ENCODE peak calls at places on chromosomes 1 and 21, in four cellular contexts. V is left lung, I is H9, E is brain microvascular endothelial cell. X is an unnamed sample.

GRCh38 chr1:22280526-22280925 is 137.6 kb upstream of the WNT4 start:
- DNase-seq in V (no peak), E (no peak), I (no peak), X (no peak)

GRCh38 chr1:206569548-206569947 is 42.7 kb downstream of the EIF2D start:
- DNase-seq in V (no peak), E (no peak), I (no peak), X (no peak)

GRCh38 chr21:45618287-45618686 is 25.2 kb upstream of the PCBP3 start:
- DNase-seq in I (peak; percentile 16), E (peak; percentile 53), V (peak; percentile 78), X (no peak)

GRCh38 chr1:111978695-111979094 is 10.8 kb downstream of the KCND3 start:
- DNase-seq in V (no peak), I (no peak), E (no peak), X (no peak)

GRCh38 chr1:67952071-67952470 is 98.4 kb downstream of the DIRAS3 start:
- DNase-seq in E (peak; percentile 75), V (no peak), I (no peak), X (no peak)

GRCh38 chr1:27074175-27074780 is 61.6 kb upstream of the TENT5B start:
- DNase-seq in E (peak; percentile 29), I (no peak), V (no peak), X (no peak)

GRCh38 chr21:16002872-16003466 is 273.2 kb downstream of the USP25 start:
- DNase-seq in I (no peak), E (peak; percentile 10), V (no peak), X (no peak)

GRCh38 chr1:2973661-2974593 is 47.3 kb upstream of the ACTRT2 start:
- DNase-seq in V (no peak), E (no peak), I (no peak), X (peak; percentile 65)

GRCh38 chr1:43936470-43937151 is 3.0 kb downstream of the ARTN start:
- DNase-seq in E (no peak), I (peak; percentile 65), V (peak; percentile 83), X (no peak)

GRCh38 chr1:229028509-229028908 is 242.4 kb upstream of the RAB4A start:
- DNase-seq in E (no peak), V (no peak), I (peak; percentile 65), X (no peak)

GRCh38 chr1:12618661-12619395 is 818 bp upstream of the DHRS3 start:
- DNase-seq in I (peak; percentile 88), V (peak; percentile 87), E (peak; percentile 86), X (no peak)

GRCh38 chr1:53956308-53957168 is 10.4 kb downstream of the LRRC42 start:
- DNase-seq in V (no peak), I (no peak), E (no peak), X (no peak)

GRCh38 chr1:242770366-242770765 is 245.9 kb upstream of the PLD5 start:
- DNase-seq in I (no peak), V (no peak), E (no peak), X (no peak)

GRCh38 chr1:63704443-63704842 is 69.4 kb upstream of the ROR1 start:
- DNase-seq in I (no peak), V (no peak), E (no peak), X (no peak)

GRCh38 chr21:17491716-17492414 is 21.0 kb upstream of the CXADR start:
- DNase-seq in I (no peak), V (no peak), E (peak; percentile 98), X (no peak)

GRCh38 chr21:41196990-41197389 is 29.0 kb downstream of the BACE2 start:
- DNase-seq in I (no peak), E (no peak), V (no peak), X (no peak)

GRCh38 chr21:41957991-41958766 is 4.4 kb upstream of the C2CD2 start:
- DNase-seq in E (peak; percentile 81), I (no peak), V (no peak), X (no peak)

GRCh38 chr1:4087530-4088420 is 187.7 kb upstream of the C1orf174 start:
- DNase-seq in I (no peak), V (no peak), E (no peak), X (no peak)

GRCh38 chr1:199612976-199613774 is 414.3 kb upstream of the NR5A2 start:
- DNase-seq in E (peak; percentile 41), V (no peak), I (no peak), X (no peak)

GRCh38 chr1:99115231-99115630 is 110.6 kb upstream of the PLPPR5 start:
- DNase-seq in E (no peak), V (no peak), I (no peak), X (no peak)

GRCh38 chr1:1365875-1366698 is 7.7 kb upstream of the MXRA8 start:
- DNase-seq in I (no peak), V (no peak), E (no peak), X (no peak)

GRCh38 chr1:1366699-1367067 is 8.3 kb downstream of the AURKAIP1 start:
- DNase-seq in E (no peak), I (no peak), V (no peak), X (no peak)

GRCh38 chr1:1361982-1362423 is 3.6 kb upstream of the MXRA8 start:
- DNase-seq in V (peak; percentile 63), E (peak; percentile 77), I (peak; percentile 61), X (no peak)

GRCh38 chr1:1361233-1361981 is 3.1 kb upstream of the MXRA8 start:
- DNase-seq in E (no peak), V (peak; percentile 68), I (no peak), X (no peak)

GRCh38 chr1:1364266-1364665 is 5.9 kb upstream of the MXRA8 start:
- DNase-seq in E (no peak), V (peak; percentile 65), I (peak; percentile 37), X (no peak)
- TF ChIP-seq CTCF in E (no peak), V (no peak), I (no peak), X (no peak)

GRCh38 chr21:33372582-33372981 is 30.6 kb upstream of the IFNGR2 start:
- DNase-seq in I (no peak), E (no peak), V (no peak), X (no peak)

GRCh38 chr21:33374080-33374873 is 28.9 kb upstream of the IFNGR2 start:
- DNase-seq in E (peak; percentile 58), I (peak; percentile 47), V (no peak), X (no peak)

GRCh38 chr21:33373451-33373850 is 29.8 kb upstream of the IFNGR2 start:
- DNase-seq in E (no peak), I (no peak), V (no peak), X (no peak)

GRCh38 chr21:33377221-33377620 is 26.0 kb upstream of the IFNGR2 start:
- DNase-seq in I (no peak), E (no peak), V (no peak), X (no peak)

GRCh38 chr21:33374874-33375644 is 28.2 kb upstream of the IFNGR2 start:
- DNase-seq in V (no peak), E (no peak), I (no peak), X (no peak)
- TF ChIP-seq CTCF in V (no peak), E (no peak), I (no peak), X (peak; percentile 10)

GRCh38 chr1:203480084-203480483 is 4.5 kb downstream of the PRELP start:
- DNase-seq in V (no peak), E (no peak), I (no peak), X (no peak)
- TF ChIP-seq CTCF in V (no peak), E (peak; percentile 23), I (no peak), X (no peak)

GRCh38 chr1:109399326-109399957 is 1.7 kb upstream of the SORT1 start:
- DNase-seq in V (no peak), E (peak; percentile 52), I (no peak), X (no peak)
- TF ChIP-seq CTCF in V (peak; percentile 42), E (peak; percentile 28), I (peak; percentile 78), X (peak; percentile 86)

DNA sequence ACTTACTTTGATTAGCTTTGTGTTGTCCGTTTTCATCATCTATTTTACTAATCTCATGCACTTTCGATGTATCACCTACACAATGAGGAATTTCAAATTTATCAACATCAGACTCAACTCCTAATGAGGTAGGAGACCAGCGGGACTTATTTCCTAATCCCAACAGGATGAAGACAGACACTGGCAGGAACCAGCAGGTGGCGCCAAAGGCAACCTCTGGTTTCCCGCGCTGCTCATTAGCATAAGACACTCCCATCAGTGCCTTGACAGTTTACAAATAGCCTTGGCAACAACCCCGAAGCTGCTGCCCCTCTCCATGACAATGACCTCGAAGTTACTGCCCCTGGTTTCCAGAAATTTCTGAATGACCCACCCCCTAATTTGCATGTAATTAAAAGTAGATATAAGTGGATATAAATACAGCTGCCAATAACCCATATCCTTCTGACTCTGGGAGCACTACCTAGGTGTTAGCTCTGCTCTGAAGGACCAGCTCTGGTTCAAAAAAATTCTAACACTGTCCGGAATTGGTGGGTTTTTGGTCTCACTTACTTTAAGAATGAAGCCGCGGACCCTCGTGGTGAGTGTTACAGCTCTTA is 974.8 kb downstream of the ADGRL2 start:
- DNase-seq in E (peak; percentile 18), V (peak; percentile 62), I (peak; percentile 75), X (no peak)
- TF ChIP-seq CTCF in E (peak; percentile 72), V (peak; percentile 24), I (peak; percentile 94), X (peak; percentile 76)

DNA sequence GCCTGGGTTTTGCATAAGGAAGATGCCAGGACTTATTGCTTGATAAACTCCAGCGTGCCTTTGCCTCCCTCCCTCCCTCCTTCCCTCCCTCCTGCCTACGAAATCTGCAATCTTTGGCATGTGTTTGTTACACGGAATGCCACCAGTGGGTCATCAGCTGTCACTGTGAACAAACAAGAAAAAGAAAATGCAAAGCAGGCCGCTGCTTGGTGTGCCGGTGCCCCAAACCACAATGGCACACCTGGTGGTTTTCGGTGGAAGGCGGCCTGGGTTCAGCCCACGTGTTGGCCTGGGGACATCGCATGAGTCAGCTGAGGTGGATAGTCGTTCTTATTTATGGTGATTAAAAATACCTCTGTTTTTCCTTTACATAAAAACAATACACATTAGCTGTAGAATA is 16.3 kb upstream of the IFNLR1 start:
- DNase-seq in I (no peak), E (no peak), V (no peak), X (no peak)
- TF ChIP-seq CTCF in I (no peak), E (no peak), V (no peak), X (no peak)

GRCh38 chr1:109772658-109773202 is 9.0 kb upstream of the EPS8L3 start:
- DNase-seq in I (no peak), V (peak; percentile 60), E (no peak), X (no peak)

GRCh38 chr1:109775408-109775807 is 11.7 kb upstream of the EPS8L3 start:
- DNase-seq in E (no peak), I (no peak), V (no peak), X (no peak)

GRCh38 chr1:109773203-109773899 is 9.6 kb upstream of the EPS8L3 start:
- DNase-seq in V (peak; percentile 86), E (peak; percentile 82), I (peak; percentile 82), X (peak; percentile 81)

GRCh38 chr1:109771712-109772657 is 8.3 kb upstream of the EPS8L3 start:
- DNase-seq in V (peak; percentile 32), E (no peak), I (no peak), X (no peak)

GRCh38 chr1:109773900-109774485 is 10.3 kb upstream of the EPS8L3 start:
- DNase-seq in E (no peak), I (no peak), V (peak; percentile 60), X (no peak)
- TF ChIP-seq CTCF in E (no peak), I (no peak), V (no peak), X (no peak)